ENCODE peak calls at places on chromosomes 11 and 22, in four cellular contexts. Q is CD8-positive, alpha-beta T cell; M is stomach; T is H1. X is an unnamed sample. For H3K4me1 and H3K9me3, the result is how much of the 10 kb centered on the place peaks cover.

GRCh38 chr11:64353761-64354506 is 5.0 kb upstream of the RPS6KA4 start:
- DNase-seq in Q (no peak), T (no peak), M (no peak), X (peak)

GRCh38 chr11:99066609-99067008 is 45.9 kb downstream of the CNTN5 start:
- DNase-seq in M (no peak), Q (no peak), T (no peak), X (no peak)

GRCh38 chr22:32919629-32920028 is 118.1 kb downstream of the TIMP3 start:
- DNase-seq in Q (no peak), M (no peak), T (no peak), X (no peak)

GRCh38 chr11:11494348-11494747 is 127.5 kb downstream of the GALNT18 start:
- DNase-seq in M (no peak), Q (no peak), T (no peak), X (no peak)

GRCh38 chr11:33682446-33682845 is 18.2 kb downstream of the C11orf91 start:
- DNase-seq in M (no peak), Q (no peak), T (no peak), X (no peak)

GRCh38 chr11:109945626-109946321 is 147.4 kb upstream of the ZC3H12C start:
- DNase-seq in T (no peak), M (no peak), Q (no peak), X (no peak)

GRCh38 chr11:69912911-69913451 is 93.8 kb upstream of the FGF3 start:
- DNase-seq in M (no peak), Q (no peak), T (peak), X (peak)

GRCh38 chr11:10041803-10042202 is 252.2 kb downstream of the SBF2 start:
- DNase-seq in T (no peak), M (no peak), Q (no peak), X (no peak)

GRCh38 chr11:3216027-3216525 is 2.5 kb downstream of the MRGPRG start:
- DNase-seq in Q (no peak), T (no peak), M (no peak), X (peak)

GRCh38 chr11:10365045-10365444 is 60.2 kb downstream of the ADM start:
- DNase-seq in T (no peak), M (no peak), Q (no peak), X (no peak)

GRCh38 chr11:64759131-64759721 is 548 bp downstream of the PYGM start:
- DNase-seq in M (no peak), Q (no peak), T (no peak), X (peak)

GRCh38 chr22:26995222-26995621 is 337.8 kb downstream of the MIAT start:
- DNase-seq in Q (no peak), T (no peak), M (no peak), X (no peak)

GRCh38 chr22:48538291-48538820 is 1289.3 kb downstream of the BRD1 start:
- DNase-seq in T (no peak), Q (no peak), M (no peak), X (no peak)

GRCh38 chr11:61940466-61940865 is 9.7 kb upstream of the BEST1 start:
- DNase-seq in Q (no peak), M (no peak), T (no peak), X (no peak)

GRCh38 chr11:122098223-122098980 is 17.6 kb downstream of the BLID start:
- DNase-seq in Q (no peak), T (no peak), M (no peak), X (no peak)

GRCh38 chr11:111969344-111969743 is 32.2 kb downstream of the DIXDC1 start:
- DNase-seq in Q (no peak), T (no peak), M (no peak), X (no peak)

GRCh38 chr11:7585816-7586215 is 72.0 kb downstream of the PPFIBP2 start:
- DNase-seq in Q (no peak), T (no peak), M (no peak), X (no peak)

GRCh38 chr22:27416553-27417427 is 384.8 kb downstream of the MN1 start:
- DNase-seq in Q (no peak), M (peak), T (peak), X (no peak)

GRCh38 chr11:106670069-106670468 is 348.2 kb downstream of the GUCY1A2 start:
- DNase-seq in M (no peak), T (no peak), Q (no peak), X (no peak)

GRCh38 chr22:35539910-35540599 is 576 bp upstream of the RASD2 start:
- DNase-seq in T (peak), Q (peak), M (peak), X (peak)

GRCh38 chr11:66689661-66690590 is 12.2 kb upstream of the RBM4B start:
- DNase-seq in M (no peak), T (no peak), Q (no peak), X (no peak)

GRCh38 chr22:30159561-30160353 is 79.5 kb downstream of the HORMAD2 start:
- DNase-seq in T (no peak), Q (no peak), M (no peak), X (peak)

GRCh38 chr11:116190861-116191260 is 581.9 kb downstream of the BUD13 start:
- DNase-seq in Q (no peak), T (no peak), M (no peak), X (no peak)

GRCh38 chr11:72704783-72705287 is 30.6 kb upstream of the PDE2A start:
- DNase-seq in T (no peak), Q (no peak), M (no peak), X (no peak)

GRCh38 chr11:408154-409007 is 6.4 kb downstream of the SIGIRR start:
- DNase-seq in T (peak), M (no peak), Q (no peak), X (no peak)

GRCh38 chr11:57482782-57483569 is 22.6 kb downstream of the RTN4RL2 start:
- DNase-seq in T (peak), M (peak), Q (no peak), X (peak)

GRCh38 chr11:10898763-10899541 is 41.1 kb upstream of the ZBED5 start:
- DNase-seq in M (no peak), T (no peak), Q (no peak), X (peak)

GRCh38 chr11:57379732-57380131 is 1.2 kb downstream of the PRG3 start:
- DNase-seq in T (peak), Q (no peak), M (no peak), X (no peak)

GRCh38 chr22:27880778-27881394 is 38.2 kb downstream of the PITPNB start:
- DNase-seq in Q (no peak), T (no peak), M (no peak), X (no peak)

GRCh38 chr22:42994917-42995562 is 19.9 kb downstream of the PACSIN2 start:
- DNase-seq in Q (no peak), T (no peak), M (peak), X (no peak)

GRCh38 chr11:27660171-27660570 is 40.1 kb downstream of the BDNF start:
- DNase-seq in M (no peak), T (no peak), Q (no peak), X (no peak)

GRCh38 chr22:31611065-31611760 is 50.8 kb downstream of the PISD start:
- DNase-seq in M (no peak), T (no peak), Q (no peak), X (no peak)

GRCh38 chr11:8767466-8768142 is 85.0 kb downstream of the RPL27A start:
- DNase-seq in T (no peak), Q (no peak), M (peak), X (no peak)

GRCh38 chr11:8766993-8767374 is 84.4 kb downstream of the RPL27A start:
- DNase-seq in Q (no peak), T (no peak), M (no peak), X (no peak)

GRCh38 chr11:8766043-8766992 is 83.7 kb downstream of the RPL27A start:
- DNase-seq in T (no peak), Q (no peak), M (peak), X (no peak)

GRCh38 chr11:8765294-8765693 is 82.7 kb downstream of the RPL27A start:
- DNase-seq in Q (no peak), T (no peak), M (no peak), X (no peak)

GRCh38 chr11:8768625-8769333 is 86.2 kb downstream of the RPL27A start:
- DNase-seq in M (peak), Q (no peak), T (no peak), X (no peak)
- TF ChIP-seq CTCF in M (no peak), Q (no peak), T (no peak), X (peak)

GRCh38 chr22:37381489-37381888 is 45.8 kb downstream of the ELFN2 start:
- DNase-seq in M (no peak), T (no peak), Q (no peak), X (no peak)
- H3K4me1 ChIP-seq in M (under half), T (under half), Q (under half), X (under half)

GRCh38 chr11:131533164-131533563 is 162.7 kb downstream of the NTM start:
- DNase-seq in Q (no peak), M (no peak), T (no peak), X (no peak)
- H3K9me3 ChIP-seq in Q (under half), M (under half), T (under half), X (under half)

GRCh38 chr11:75244052-75244814 is 3.7 kb downstream of the TPBGL start:
- DNase-seq in M (peak), T (no peak), Q (no peak), X (no peak)

GRCh38 chr11:75246006-75246672 is 5.6 kb downstream of the TPBGL start:
- DNase-seq in M (no peak), Q (no peak), T (no peak), X (no peak)

GRCh38 chr11:75246673-75247350 is 6.2 kb downstream of the TPBGL start:
- DNase-seq in T (no peak), Q (no peak), M (no peak), X (no peak)

GRCh38 chr11:75242722-75243600 is 2.4 kb downstream of the TPBGL start:
- DNase-seq in T (no peak), Q (no peak), M (peak), X (no peak)

GRCh38 chr11:75245356-75246005 is 4.9 kb downstream of the TPBGL start:
- DNase-seq in Q (no peak), T (no peak), M (peak), X (no peak)
- TF ChIP-seq CTCF in Q (no peak), T (peak), M (no peak), X (no peak)

X was measured in psoas muscle.